ENCODE peak calls at places on chromosomes 16 and 17, in four cellular contexts. B, Q, R and Y are unnamed samples.

GRCh38 chr17:8002646-8003593 is 505 bp downstream of the GUCY2D start:
- DNase-seq in B (no peak), Q (no peak), R (no peak), Y (no peak)

GRCh38 chr16:67833035-67833417 is 9.1 kb upstream of the THAP11 start:
- DNase-seq in R (no peak), Q (no peak), B (no peak), Y (no peak)

GRCh38 chr17:7922499-7923289 is 6.6 kb upstream of the RNF227 start:
- DNase-seq in B (peak), Q (peak), R (peak), Y (peak)

GRCh38 chr17:44385287-44386181 is 3.9 kb downstream of the ITGA2B start:
- DNase-seq in Q (peak), B (peak), R (peak), Y (peak)

GRCh38 chr17:48510761-48511604 is 19.8 kb downstream of the HOXB1 start:
- DNase-seq in Q (no peak), R (no peak), B (peak), Y (no peak)

GRCh38 chr16:25256821-25257503 is 683 bp downstream of the ZKSCAN2 start:
- DNase-seq in R (no peak), Q (no peak), B (no peak), Y (no peak)

GRCh38 chr17:70187383-70187782 is 18.1 kb downstream of the KCNJ2 start:
- DNase-seq in Q (no peak), R (no peak), B (no peak), Y (no peak)

GRCh38 chr17:59074494-59074893 is 32.2 kb downstream of the TRIM37 start:
- DNase-seq in B (no peak), R (no peak), Q (no peak), Y (no peak)

GRCh38 chr16:66467611-66468010 is 40.5 kb downstream of the BEAN1 start:
- DNase-seq in B (no peak), Q (no peak), R (no peak), Y (no peak)

GRCh38 chr17:42284020-42284369 is 4.3 kb upstream of the STAT5A start:
- DNase-seq in R (no peak), B (no peak), Q (peak), Y (peak)